ENCODE peak calls at places on chromosomes 5 and 9, in eight cellular contexts. L is pancreas, M is right lobe of liver, P is gastrocnemius medialis, O is ovary, V is PC-9, B is H9, Y is upper lobe of left lung. R is an unnamed sample. For H3K27me3, the result is how much of the 10 kb centered on the place peaks cover.

GRCh38 chr5:143434261-143435206 is 31.0 kb upstream of the NR3C1 start:
- DNase-seq in V (no peak), M (peak), B (no peak), L (no peak), Y (no peak), O (no peak), P (peak), R (no peak)

GRCh38 chr9:92734931-92735906 is 29.4 kb downstream of the BICD2 start:
- DNase-seq in V (no peak), B (peak), P (no peak), Y (no peak), M (no peak), O (no peak), L (no peak), R (no peak)

GRCh38 chr9:112925058-112925641 is 34.5 kb upstream of the SLC46A2 start:
- DNase-seq in Y (no peak), M (no peak), O (no peak), L (peak), V (peak), P (no peak), B (peak), R (no peak)

GRCh38 chr5:172179032-172179989 is 8.7 kb downstream of the STK10 start:
- DNase-seq in M (no peak), P (no peak), L (no peak), Y (no peak), V (no peak), O (no peak), B (peak), R (no peak)

GRCh38 chr9:119758241-119758640 is 389.0 kb upstream of the BRINP1 start:
- DNase-seq in B (no peak), V (no peak), P (no peak), L (no peak), O (no peak), M (no peak), Y (no peak), R (no peak)

GRCh38 chr5:67677422-67677970 is 480.9 kb upstream of the CD180 start:
- DNase-seq in Y (no peak), V (peak), P (peak), M (no peak), O (no peak), B (no peak), L (no peak), R (no peak)

GRCh38 chr5:138951091-138951985 is 76.2 kb upstream of the LRRTM2 start:
- DNase-seq in M (no peak), L (no peak), O (no peak), B (no peak), V (no peak), Y (peak), P (no peak), R (no peak)

GRCh38 chr9:84694248-84694647 is 24.7 kb downstream of the NTRK2 start:
- DNase-seq in B (no peak), M (no peak), L (no peak), Y (no peak), O (no peak), V (no peak), P (no peak), R (no peak)

GRCh38 chr5:133063965-133064364 is 12.2 kb downstream of the HSPA4 start:
- DNase-seq in O (no peak), M (no peak), B (no peak), P (no peak), Y (no peak), L (no peak), V (peak), R (no peak)

GRCh38 chr9:86866739-86867138 is 80.6 kb downstream of the GAS1 start:
- DNase-seq in O (no peak), V (no peak), L (no peak), P (no peak), Y (no peak), B (no peak), M (no peak), R (no peak)

GRCh38 chr5:164235176-164235914 is 729.9 kb downstream of the MAT2B start:
- DNase-seq in L (no peak), V (no peak), B (no peak), O (no peak), P (no peak), Y (no peak), M (no peak), R (no peak)

GRCh38 chr5:132746592-132747063 is 598 bp upstream of the CCNI2 start:
- DNase-seq in Y (no peak), P (no peak), M (no peak), B (no peak), O (no peak), V (no peak), L (peak), R (peak)

GRCh38 chr5:68317641-68318040 is 102.1 kb downstream of the PIK3R1 start:
- DNase-seq in P (no peak), B (no peak), O (no peak), L (no peak), Y (no peak), V (no peak), M (no peak), R (no peak)

GRCh38 chr9:22210262-22210661 is 201.2 kb upstream of the CDKN2B start:
- DNase-seq in B (no peak), L (no peak), Y (no peak), V (peak), M (no peak), P (no peak), O (no peak), R (no peak)

GRCh38 chr9:134533850-134534585 is 107.6 kb upstream of the COL5A1 start:
- DNase-seq in V (no peak), Y (no peak), P (no peak), L (no peak), B (no peak), O (no peak), M (no peak), R (no peak)

GRCh38 chr5:72624641-72625236 is 117.5 kb upstream of the ZNF366 start:
- DNase-seq in L (no peak), V (no peak), Y (no peak), B (no peak), P (peak), O (peak), M (no peak), R (peak)

GRCh38 chr5:180463916-180464602 is 30.1 kb upstream of the CNOT6 start:
- DNase-seq in O (no peak), L (no peak), M (no peak), V (no peak), Y (no peak), P (no peak), B (no peak), R (no peak)

GRCh38 chr5:72379936-72380335 is 59.8 kb downstream of the PTCD2 start:
- DNase-seq in B (no peak), V (peak), O (no peak), P (no peak), M (no peak), L (no peak), Y (no peak), R (no peak)

GRCh38 chr5:74201334-74202081 is 439.0 kb downstream of the ENC1 start:
- DNase-seq in B (no peak), V (peak), L (peak), Y (no peak), O (no peak), M (no peak), P (peak), R (peak)

GRCh38 chr9:101449071-101449721 is 13.6 kb upstream of the ALDOB start:
- DNase-seq in M (peak), L (peak), P (peak), V (peak), O (peak), B (peak), Y (peak), R (no peak)

GRCh38 chr9:133990366-133991210 is 1.5 kb downstream of the VAV2 start:
- DNase-seq in O (peak), V (peak), B (no peak), P (no peak), M (peak), L (peak), Y (peak), R (no peak)

GRCh38 chr5:157311595-157311994 is 45.7 kb downstream of the CYFIP2 start:
- DNase-seq in L (no peak), V (no peak), B (no peak), P (no peak), O (no peak), M (no peak), Y (peak), R (no peak)

GRCh38 chr5:74949976-74950375 is 83.8 kb upstream of the FAM169A start:
- DNase-seq in P (no peak), V (no peak), O (no peak), M (no peak), Y (no peak), B (no peak), L (no peak), R (no peak)

GRCh38 chr9:30799527-30800101 is 1584.8 kb upstream of the ACO1 start:
- DNase-seq in O (no peak), P (no peak), M (no peak), V (no peak), B (no peak), L (no peak), Y (peak), R (no peak)
- TF ChIP-seq CTCF in O (no peak), P (no peak), M (no peak), V (no peak), B (no peak), L (no peak), Y (no peak), R (no peak)

GRCh38 chr5:39411985-39412384 is 12.8 kb downstream of the DAB2 start:
- DNase-seq in M (no peak), L (no peak), P (no peak), B (no peak), V (no peak), O (no peak), Y (no peak), R (no peak)

GRCh38 chr5:39409036-39409435 is 15.7 kb downstream of the DAB2 start:
- DNase-seq in L (no peak), O (no peak), Y (no peak), V (no peak), B (no peak), M (no peak), P (no peak), R (no peak)

GRCh38 chr5:39414429-39414828 is 10.4 kb downstream of the DAB2 start:
- DNase-seq in M (no peak), V (no peak), O (no peak), P (no peak), Y (no peak), B (no peak), L (no peak), R (no peak)

GRCh38 chr5:39412995-39413394 is 11.8 kb downstream of the DAB2 start:
- DNase-seq in B (no peak), O (no peak), P (no peak), V (no peak), M (no peak), L (no peak), Y (no peak), R (no peak)

DNA sequence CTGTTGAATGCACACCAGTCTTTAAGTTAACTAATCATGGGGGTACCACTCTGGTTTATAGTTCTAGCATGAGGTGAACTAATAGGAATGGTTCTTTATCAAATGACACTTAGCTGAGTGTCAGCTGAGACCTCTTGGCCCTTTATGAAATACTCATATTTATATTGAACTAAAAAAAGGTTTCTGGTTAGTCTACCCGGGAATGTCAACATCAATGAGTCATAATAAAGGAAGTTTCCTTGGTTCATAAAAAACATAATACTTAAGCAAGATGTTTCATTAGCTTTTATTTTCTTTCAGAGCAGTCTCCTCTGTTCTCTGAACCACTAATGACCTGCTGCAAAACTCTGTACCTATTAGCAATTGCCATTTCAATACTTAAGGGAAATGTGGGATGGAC is 13.7 kb downstream of the DAB2 start:
- DNase-seq in V (no peak), Y (no peak), B (no peak), L (no peak), O (no peak), M (no peak), P (no peak), R (no peak)
- H3K27me3 ChIP-seq in V (under half), Y (under half), B (under half), L (under half), O (under half), M (under half), P (under half), R (under half)

DNA sequence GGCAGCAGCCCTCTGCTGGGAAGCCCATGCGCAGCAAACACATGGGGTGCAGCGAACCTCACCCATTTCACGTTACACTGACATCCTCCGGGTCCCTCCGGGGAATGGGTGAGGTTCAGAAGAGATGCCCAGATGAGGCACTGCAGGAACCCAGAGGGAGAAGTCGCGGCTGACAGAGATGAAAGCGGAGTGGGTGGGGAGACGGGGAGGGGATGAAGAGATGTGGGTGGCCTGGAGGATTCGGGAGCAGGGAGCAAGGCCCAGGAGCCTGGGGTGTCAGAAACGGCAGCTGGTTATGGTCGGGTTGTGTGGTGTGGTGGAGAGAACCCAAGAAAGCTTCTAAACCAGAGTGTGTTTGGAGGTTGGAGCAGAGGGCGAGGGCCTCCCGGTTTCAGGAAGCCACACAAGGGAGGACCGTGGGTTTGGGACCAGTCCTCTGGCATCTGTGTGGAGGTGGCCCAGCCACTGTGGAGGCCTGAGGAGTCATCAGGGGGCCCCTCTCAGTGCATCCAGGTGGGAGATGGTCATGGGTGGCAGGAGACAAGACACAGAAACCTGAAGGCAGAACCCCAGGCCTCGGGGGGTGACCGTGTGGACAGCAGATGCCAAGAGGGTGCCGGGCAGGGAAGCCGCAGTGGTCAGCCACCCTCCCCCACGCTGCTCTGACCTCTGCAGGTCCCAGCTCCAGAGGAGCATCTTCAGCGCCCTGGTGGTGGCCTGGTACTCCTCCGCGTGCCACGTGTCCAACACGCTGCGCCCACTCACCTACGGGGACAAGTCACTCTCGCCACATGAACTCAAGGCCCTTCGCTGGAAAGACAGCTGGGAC is 8.6 kb downstream of the UCK1 start:
- DNase-seq in B (no peak), Y (no peak), M (no peak), L (no peak), V (no peak), O (no peak), P (no peak), R (no peak)
- H3K27ac ChIP-seq in B (no peak), Y (no peak), M (no peak), L (no peak), V (no peak), O (no peak), P (no peak), R (no peak)

DNA sequence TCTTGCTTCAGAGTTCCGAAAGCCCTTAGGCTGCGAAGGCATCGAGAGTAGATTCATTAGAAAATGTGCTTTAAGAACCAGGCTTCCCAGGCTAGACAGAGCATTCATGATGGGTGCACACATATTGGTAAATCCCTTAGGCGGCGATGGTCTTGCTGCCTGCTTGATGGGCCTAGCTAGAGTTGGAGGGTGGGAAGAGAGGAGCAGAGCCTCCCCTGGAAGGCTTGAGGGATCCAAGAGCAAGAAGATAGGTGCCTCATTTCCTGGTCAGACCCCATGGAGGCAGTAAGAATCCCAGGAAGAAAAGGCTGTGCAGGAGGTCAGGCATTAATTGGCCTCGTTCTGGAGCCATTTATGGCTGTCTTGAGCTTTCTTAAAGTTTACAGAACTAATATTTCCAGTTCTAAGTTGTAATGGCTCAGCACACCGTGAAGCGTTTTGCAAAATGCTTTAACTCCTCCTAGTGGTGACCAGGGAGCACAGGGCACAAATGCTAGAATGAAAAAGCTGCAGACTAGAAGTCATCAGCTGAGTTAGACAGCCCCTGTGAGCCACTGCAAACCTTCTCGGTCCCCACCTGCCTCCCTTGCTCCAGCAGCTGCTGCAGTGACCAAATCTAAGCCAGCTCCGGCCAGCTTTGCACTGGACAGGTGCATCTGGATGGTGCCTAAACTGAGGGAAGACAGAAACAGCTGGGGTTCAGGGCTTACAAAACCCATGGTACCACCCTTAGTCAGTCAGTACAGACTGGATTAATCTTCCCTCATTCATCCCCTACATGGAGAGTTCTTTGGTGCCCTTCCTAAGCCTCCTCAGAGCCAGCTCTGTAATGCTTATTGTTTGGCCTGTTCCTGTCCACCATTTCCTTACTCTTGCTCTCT is 14.7 kb downstream of the SLC45A2 start:
- DNase-seq in O (no peak), V (peak), M (no peak), P (no peak), L (peak), B (peak), Y (no peak), R (no peak)
- TF ChIP-seq CTCF in O (peak), V (peak), M (peak), P (no peak), L (peak), B (peak), Y (peak), R (peak)

DNA sequence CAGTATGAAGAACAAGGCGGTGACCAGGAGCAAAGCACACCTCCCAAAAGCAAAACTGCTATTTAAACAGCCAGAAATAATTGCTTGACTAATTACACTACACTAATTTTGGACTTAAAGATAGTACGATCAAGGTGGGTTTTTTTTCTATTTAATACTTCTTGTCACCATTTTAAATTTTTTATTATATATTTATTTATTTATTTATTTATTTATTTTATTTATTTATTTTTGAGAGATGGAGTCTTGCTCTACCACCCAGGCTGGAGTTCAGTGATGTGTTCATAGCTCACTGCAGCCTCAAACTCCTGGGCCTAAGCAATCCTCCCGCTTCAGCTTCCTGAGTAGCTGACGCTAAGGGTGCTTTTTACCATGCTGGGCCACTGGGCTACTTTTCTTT is 146.2 kb upstream of the IRX1 start:
- DNase-seq in B (no peak), Y (no peak), V (no peak), L (no peak), M (no peak), O (no peak), P (no peak), R (peak)
- H3K27me3 ChIP-seq in B (under half), Y (under half), V (under half), L (under half), M (under half), O (under half), P (under half), R (under half)

GRCh38 chr9:137128158-137129088 is 10.5 kb upstream of the GRIN1 start:
- DNase-seq in P (no peak), M (no peak), O (no peak), V (no peak), L (peak), Y (peak), B (no peak), R (no peak)
- H3K27ac ChIP-seq in P (peak), M (no peak), O (no peak), V (peak), L (peak), Y (peak), B (no peak), R (peak)

DNA sequence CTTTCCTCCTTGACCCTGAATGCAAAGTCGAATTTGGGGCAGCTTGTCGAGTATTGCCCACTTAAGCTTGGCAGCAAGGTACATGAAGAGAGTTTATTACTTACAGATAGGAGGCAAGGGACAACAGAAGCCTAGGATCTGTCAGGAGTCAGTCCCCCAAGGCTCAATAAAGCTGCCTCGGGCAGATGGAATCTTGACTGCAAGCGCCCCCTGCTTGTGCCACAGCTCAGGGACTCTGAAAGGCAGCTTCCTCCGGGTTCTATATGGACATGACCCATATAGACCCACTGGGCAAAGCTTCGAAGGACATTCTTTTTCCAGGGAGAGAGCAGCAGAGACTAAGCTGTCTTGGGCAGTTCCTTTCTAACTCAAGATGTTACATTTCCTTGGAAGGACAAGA is 971.5 kb downstream of the EFNA5 start:
- DNase-seq in O (no peak), M (no peak), B (peak), P (no peak), Y (no peak), L (no peak), V (no peak), R (no peak)
- TF ChIP-seq CTCF in O (no peak), M (no peak), B (peak), P (no peak), Y (no peak), L (no peak), V (no peak), R (no peak)

GRCh38 chr9:123985869-123986268 is 25.7 kb upstream of the LHX2 start:
- DNase-seq in Y (no peak), V (no peak), M (no peak), B (no peak), L (no peak), P (no peak), O (no peak), R (no peak)

GRCh38 chr9:123982535-123982934 is 29.0 kb upstream of the LHX2 start:
- DNase-seq in M (no peak), L (no peak), Y (no peak), B (no peak), V (no peak), O (no peak), P (no peak), R (no peak)

GRCh38 chr9:123990427-123990826 is 21.1 kb upstream of the LHX2 start:
- DNase-seq in B (no peak), P (no peak), V (no peak), M (no peak), L (no peak), O (no peak), Y (no peak), R (no peak)

GRCh38 chr9:123983047-123983446 is 28.5 kb upstream of the LHX2 start:
- DNase-seq in P (no peak), L (no peak), Y (no peak), B (no peak), O (no peak), V (no peak), M (no peak), R (no peak)

DNA sequence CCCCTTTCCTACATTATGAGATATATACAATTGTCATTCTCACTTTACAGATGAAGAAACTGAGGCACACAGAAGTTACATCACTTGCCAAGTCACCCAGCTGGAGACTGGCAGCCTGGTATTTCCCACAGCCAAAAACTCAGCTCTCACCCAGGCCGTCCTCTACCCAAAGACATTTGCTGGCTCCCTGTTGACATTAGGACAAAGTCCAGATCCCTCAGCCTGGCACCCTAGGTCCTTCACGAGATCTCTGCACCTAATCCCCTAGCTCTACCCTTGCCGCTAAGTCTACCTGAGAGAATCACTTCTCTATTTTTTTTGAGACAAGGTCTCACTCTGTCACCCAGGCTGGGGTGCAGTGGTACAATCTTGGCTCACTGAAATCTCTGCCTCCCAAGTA is 26.8 kb upstream of the LHX2 start:
- DNase-seq in Y (no peak), L (no peak), P (no peak), B (no peak), V (no peak), O (no peak), M (no peak), R (no peak)
- H3K27me3 ChIP-seq in Y (under half), L (under half), P (under half), B (under half), V (half or more), O (under half), M (under half), R (under half)

R was measured in esophagus muscularis mucosa.